ENCODE peak calls at places on chromosome 19, in four cellular contexts. X is HepG2, J is GM23338, R is hepatocyte. U is an unnamed sample. For H4K20me1, the result is how much of the 10 kb centered on the place peaks cover.

GRCh38 chr19:1568320-1569019 is at the start of gene MEX3D:
- DNase-seq in X (peak), J (peak), R (peak), U (peak)

GRCh38 chr19:13060233-13060963 is 42.3 kb downstream of the LYL1 start:
- DNase-seq in X (peak), J (no peak), R (no peak), U (no peak)

GRCh38 chr19:439167-439900 is 21.5 kb downstream of the SHC2 start:
- DNase-seq in X (no peak), J (no peak), R (no peak), U (no peak)

GRCh38 chr19:32407004-32407992 is 1.7 kb downstream of the DPY19L3 start:
- DNase-seq in X (peak), J (no peak), R (no peak), U (peak)

GRCh38 chr19:19488041-19488874 is 27.1 kb downstream of the TSSK6 start:
- DNase-seq in X (no peak), J (peak), R (peak), U (no peak)

GRCh38 chr19:2288743-2289713 is 7.1 kb upstream of the PEAK3 start:
- DNase-seq in X (no peak), J (peak), R (no peak), U (no peak)

GRCh38 chr19:34430738-34431625 is 2.8 kb downstream of the UBA2 start:
- DNase-seq in X (peak), J (peak), R (peak), U (peak)

GRCh38 chr19:28746486-28746885 is 466.5 kb downstream of the UQCRFS1 start:
- DNase-seq in X (no peak), J (no peak), R (no peak), U (no peak)

GRCh38 chr19:35347171-35347929 is at the start of gene FFAR1:
- DNase-seq in X (no peak), J (no peak), R (no peak), U (no peak)

GRCh38 chr19:13053761-13054604 is 48.7 kb downstream of the LYL1 start:
- DNase-seq in X (peak), J (peak), R (peak), U (peak)

GRCh38 chr19:7083076-7083956 is 13.8 kb downstream of the ZNF557 start:
- DNase-seq in X (no peak), J (peak), R (no peak), U (peak)

GRCh38 chr19:48900477-48901452 is 653 bp downstream of the NUCB1 start:
- DNase-seq in X (peak), J (peak), R (no peak), U (peak)

GRCh38 chr19:13262450-13262849 is 112.2 kb downstream of the IER2 start:
- DNase-seq in X (peak), J (peak), R (peak), U (peak)

GRCh38 chr19:18896421-18896841 is 473 bp upstream of the CERS1 start:
- DNase-seq in X (no peak), J (peak), R (no peak), U (no peak)

GRCh38 chr19:1851581-1852293 is 3.5 kb upstream of the REXO1 start:
- DNase-seq in X (no peak), J (peak), R (no peak), U (no peak)

GRCh38 chr19:29389495-29389894 is 136.3 kb upstream of the VSTM2B start:
- DNase-seq in X (no peak), J (no peak), R (no peak), U (no peak)

GRCh38 chr19:23766951-23767350 is 8.3 kb upstream of the ZNF681 start:
- DNase-seq in X (no peak), J (no peak), R (no peak), U (no peak)

GRCh38 chr19:11814707-11815050 is 606 bp downstream of the ZNF440 start:
- DNase-seq in X (no peak), J (peak), R (peak), U (peak)

GRCh38 chr19:48509467-48510194 is 2.0 kb downstream of the LMTK3 start:
- DNase-seq in X (no peak), J (peak), R (no peak), U (no peak)

GRCh38 chr19:2455481-2456300 is 1.1 kb downstream of the LMNB2 start:
- DNase-seq in X (no peak), J (no peak), R (peak), U (no peak)

GRCh38 chr19:7460562-7460966 is 28.3 kb downstream of the PEX11G start:
- DNase-seq in X (no peak), J (no peak), R (no peak), U (peak)

GRCh38 chr19:33740811-33741396 is 55.8 kb upstream of the KCTD15 start:
- DNase-seq in X (peak), J (peak), R (peak), U (peak)

GRCh38 chr19:55526216-55527196 is 10.4 kb downstream of the SBK2 start:
- DNase-seq in X (peak), J (peak), R (peak), U (peak)

GRCh38 chr19:5507056-5507624 is 51.9 kb downstream of the ZNRF4 start:
- DNase-seq in X (no peak), J (no peak), R (no peak), U (no peak)

GRCh38 chr19:5501907-5502306 is 46.7 kb downstream of the ZNRF4 start:
- DNase-seq in X (no peak), J (no peak), R (no peak), U (no peak)

GRCh38 chr19:5504115-5504514 is 48.9 kb downstream of the ZNRF4 start:
- DNase-seq in X (no peak), J (peak), R (no peak), U (no peak)

GRCh38 chr19:5498817-5499535 is 43.8 kb downstream of the ZNRF4 start:
- DNase-seq in X (no peak), J (peak), R (no peak), U (no peak)

GRCh38 chr19:5503598-5503997 is 48.4 kb downstream of the ZNRF4 start:
- DNase-seq in X (no peak), J (no peak), R (no peak), U (no peak)
- H4K20me1 ChIP-seq in X (under half), J (under half), R (under half), U (under half)

GRCh38 chr19:58355215-58355796 is 2.0 kb upstream of the A1BG start:
- DNase-seq in X (no peak), J (no peak), R (no peak), U (no peak)

GRCh38 chr19:58356236-58356970 is 3.1 kb upstream of the A1BG start:
- DNase-seq in X (no peak), J (peak), R (no peak), U (no peak)

GRCh38 chr19:58355891-58356235 is 2.6 kb upstream of the A1BG start:
- DNase-seq in X (no peak), J (no peak), R (no peak), U (no peak)

GRCh38 chr19:58357798-58358145 is 4.5 kb upstream of the A1BG start:
- DNase-seq in X (no peak), J (no peak), R (no peak), U (no peak)

GRCh38 chr19:58356971-58357797 is 3.9 kb upstream of the A1BG start:
- DNase-seq in X (no peak), J (peak), R (no peak), U (no peak)
- TF ChIP-seq EZH2 in X (no peak), J (no peak), R (no peak), U (no peak)

GRCh38 chr19:14471436-14472187 is 3.5 kb downstream of the PTGER1 start:
- DNase-seq in X (no peak), J (no peak), R (peak), U (no peak)
- H3K4me2 ChIP-seq in X (peak), J (peak), R (peak), U (peak)

GRCh38 chr19:40281381-40282208 is 3.5 kb downstream of the AKT2 start:
- DNase-seq in X (no peak), J (no peak), R (no peak), U (no peak)

GRCh38 chr19:40278361-40279045 is 6.6 kb downstream of the AKT2 start:
- DNase-seq in X (no peak), J (no peak), R (no peak), U (no peak)

GRCh38 chr19:40280608-40281221 is 4.4 kb downstream of the AKT2 start:
- DNase-seq in X (no peak), J (peak), R (peak), U (no peak)

GRCh38 chr19:40279120-40279551 is 6.0 kb downstream of the AKT2 start:
- DNase-seq in X (no peak), J (no peak), R (peak), U (peak)

DNA sequence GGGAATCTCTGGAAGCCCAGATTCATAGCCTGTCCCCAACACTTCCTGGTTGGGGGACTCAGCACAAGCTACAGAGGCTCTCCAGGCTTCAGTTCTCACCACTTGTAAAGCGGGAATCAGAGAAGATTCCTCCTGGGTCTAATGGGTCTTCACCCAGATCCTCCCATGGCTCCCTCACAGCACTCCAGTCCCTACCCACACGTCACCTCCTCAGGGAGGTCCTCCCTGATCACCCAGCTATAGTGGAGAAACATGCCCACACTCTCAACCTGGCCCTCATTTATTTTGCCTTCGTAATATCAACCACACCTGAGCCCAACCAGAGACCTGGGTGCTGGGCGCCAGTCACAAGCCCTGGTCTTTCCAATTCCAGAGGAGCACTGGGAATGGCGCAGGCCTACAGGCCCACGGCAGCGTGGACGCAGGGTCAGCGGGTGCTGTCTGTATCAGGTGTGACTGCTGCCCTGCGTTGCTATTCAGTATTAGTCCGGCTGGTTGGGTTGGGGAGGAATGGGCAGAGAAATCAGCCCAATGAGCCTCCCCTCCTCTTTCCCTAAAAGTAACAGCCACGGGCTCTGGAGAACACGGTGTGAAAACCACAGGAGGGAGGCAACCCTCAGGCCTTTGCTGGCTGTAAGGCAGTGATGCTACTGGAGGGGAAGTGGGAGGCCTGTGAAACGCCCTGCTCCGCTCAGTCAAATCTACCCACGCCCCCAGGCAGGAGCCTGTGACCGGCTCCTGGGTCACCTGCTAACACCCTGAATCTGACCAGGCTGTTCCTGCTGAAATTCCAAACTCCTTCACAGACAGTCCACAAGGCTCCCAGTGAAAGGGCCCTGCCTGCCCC is 5.2 kb downstream of the AKT2 start:
- DNase-seq in X (no peak), J (no peak), R (peak), U (no peak)
- H4K20me1 ChIP-seq in X (half or more), J (under half), R (under half), U (half or more)

GRCh38 chr19:16896098-16896912 is 7.5 kb downstream of the F2RL3 start:
- DNase-seq in X (no peak), J (peak), R (peak), U (no peak)
- TF ChIP-seq EZH2 in X (no peak), J (no peak), R (no peak), U (no peak)

DNA sequence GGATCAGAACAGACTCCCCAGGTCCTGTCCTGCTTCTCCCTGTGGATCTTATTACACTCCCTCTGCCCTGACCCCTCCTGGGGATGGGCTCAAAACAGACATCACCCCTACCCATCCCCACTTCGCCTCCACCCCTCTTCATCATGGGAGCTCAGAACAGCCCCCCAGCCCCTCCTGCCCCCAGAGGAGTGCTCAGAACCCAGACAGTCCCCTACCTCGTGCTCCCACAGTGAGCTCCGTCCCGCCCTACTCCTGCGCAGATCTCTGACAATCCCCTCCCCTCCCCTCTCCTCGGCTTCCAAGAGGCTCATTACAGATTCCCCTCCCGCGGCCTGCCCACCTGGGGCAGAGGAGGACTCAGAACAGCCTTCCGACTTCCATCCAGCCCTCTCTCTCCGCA is 6.1 kb upstream of the TMEM221 start:
- DNase-seq in X (no peak), J (peak), R (no peak), U (no peak)
- H3K4me2 ChIP-seq in X (no peak), J (peak), R (no peak), U (no peak)

GRCh38 chr19:15259900-15260299 is 27.7 kb upstream of the EPHX3 start:
- DNase-seq in X (no peak), J (no peak), R (no peak), U (no peak)
- H4K20me1 ChIP-seq in X (under half), J (under half), R (under half), U (half or more)

GRCh38 chr19:10290876-10291553 is 1.3 kb downstream of the ICAM5 start:
- DNase-seq in X (peak), J (peak), R (peak), U (no peak)

GRCh38 chr19:10292789-10293636 is 3.3 kb downstream of the ICAM5 start:
- DNase-seq in X (no peak), J (peak), R (no peak), U (no peak)

GRCh38 chr19:10290439-10290875 is 705 bp downstream of the ICAM5 start:
- DNase-seq in X (no peak), J (peak), R (no peak), U (no peak)

GRCh38 chr19:10292206-10292788 is 2.5 kb downstream of the ICAM5 start:
- DNase-seq in X (peak), J (peak), R (peak), U (no peak)

DNA sequence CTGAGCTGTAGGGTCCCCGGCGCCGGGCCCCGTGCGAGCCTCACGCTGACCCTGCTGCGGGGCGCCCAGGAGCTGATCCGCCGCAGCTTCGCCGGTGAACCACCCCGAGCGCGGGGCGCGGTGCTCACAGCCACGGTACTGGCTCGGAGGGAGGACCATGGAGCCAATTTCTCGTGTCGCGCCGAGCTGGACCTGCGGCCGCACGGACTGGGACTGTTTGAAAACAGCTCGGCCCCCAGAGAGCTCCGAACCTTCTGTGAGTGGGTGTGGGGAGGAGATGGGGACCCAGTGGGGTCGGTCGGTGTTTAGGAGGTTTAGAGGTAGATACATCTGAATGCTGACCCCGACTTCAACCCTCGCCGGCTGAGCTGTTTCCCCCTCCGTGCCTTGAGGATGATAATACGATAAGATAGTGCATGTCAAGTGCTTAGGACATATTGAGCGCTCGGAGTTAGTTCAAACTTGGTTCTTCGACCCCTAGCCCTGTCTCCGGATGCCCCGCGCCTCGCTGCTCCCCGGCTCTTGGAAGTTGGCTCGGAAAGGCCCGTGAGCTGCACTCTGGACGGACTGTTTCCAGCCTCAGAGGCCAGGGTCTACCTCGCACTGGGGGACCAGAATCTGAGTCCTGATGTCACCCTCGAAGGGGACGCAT is 1.9 kb downstream of the ICAM5 start:
- DNase-seq in X (no peak), J (no peak), R (no peak), U (no peak)
- TF ChIP-seq EZH2 in X (no peak), J (peak), R (peak), U (peak)

DNA sequence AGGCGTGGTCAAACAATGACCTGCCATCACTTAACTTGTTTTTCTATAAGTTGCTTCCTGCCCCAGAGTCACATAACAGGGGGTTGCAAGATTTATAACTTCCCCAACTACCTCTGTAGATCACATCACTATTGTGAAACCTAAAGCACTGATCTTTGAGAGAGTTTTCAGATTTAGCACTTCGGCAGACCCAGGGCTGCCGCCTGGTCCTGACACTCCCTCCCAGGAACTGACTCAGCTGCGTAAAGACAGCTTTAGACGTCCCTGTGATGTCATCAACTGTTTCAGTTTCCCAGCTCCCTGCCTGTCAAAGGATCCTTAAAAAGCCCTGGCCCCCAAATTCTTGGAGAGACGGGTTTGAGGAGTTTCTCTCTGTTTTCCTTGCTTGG is 33.3 kb downstream of the IGFL2 start:
- DNase-seq in X (no peak), J (no peak), R (no peak), U (peak)
- H3K4me2 ChIP-seq in X (no peak), J (no peak), R (no peak), U (peak)

U was measured in astrocyte.